ENCODE peak calls at places on chromosomes 2 and 18, in four cellular contexts. J is kidney; D is CD8-positive, alpha-beta T cell; O is prostate gland. H is an unnamed sample.

GRCh38 chr18:24231773-24232735 is 93.2 kb downstream of the CABYR start:
- DNase-seq in J (no peak), D (no peak), O (peak; percentile 37), H (no peak)

GRCh38 chr2:205680903-205681302 is 1.4 kb upstream of the NRP2 start:
- DNase-seq in J (no peak), D (no peak), O (no peak), H (no peak)

GRCh38 chr2:241560883-241561474 is 2.4 kb downstream of the BOK start:
- DNase-seq in J (peak; percentile 82), D (no peak), O (peak; percentile 40), H (no peak)

GRCh38 chr2:66897181-66897580 is 462.3 kb downstream of the MEIS1 start:
- DNase-seq in J (no peak), D (no peak), O (no peak), H (no peak)

GRCh38 chr2:177724398-177725287 is 332.1 kb downstream of the AGPS start:
- DNase-seq in J (no peak), D (peak; percentile 13), O (peak; percentile 9), H (peak; percentile 38)

GRCh38 chr2:240930096-240930630 is 24.0 kb downstream of the CROCC2 start:
- DNase-seq in J (peak; percentile 65), D (no peak), O (no peak), H (no peak)

GRCh38 chr2:97267411-97268074 is 154.6 kb downstream of the ANKRD36 start:
- DNase-seq in J (peak; percentile 61), D (no peak), O (peak; percentile 4), H (peak; percentile 28)

GRCh38 chr18:62537946-62538345 is 15.1 kb downstream of the ZCCHC2 start:
- DNase-seq in J (no peak), D (no peak), O (no peak), H (no peak)

GRCh38 chr2:9164112-9164608 is 42.5 kb upstream of the ASAP2 start:
- DNase-seq in J (no peak), D (no peak), O (no peak), H (no peak)

GRCh38 chr2:97748397-97748796 is 35.0 kb downstream of the ZAP70 start:
- DNase-seq in J (peak; percentile 62), D (peak; percentile 56), O (no peak), H (no peak)

GRCh38 chr2:127820080-127820668 is 9.2 kb upstream of the WDR33 start:
- DNase-seq in J (no peak), D (no peak), O (no peak), H (no peak)

GRCh38 chr2:60873381-60873780 is 8.0 kb upstream of the REL start:
- DNase-seq in J (no peak), D (no peak), O (no peak), H (no peak)

GRCh38 chr2:3179208-3179607 is 198.4 kb downstream of the EIPR1 start:
- DNase-seq in J (no peak), D (no peak), O (no peak), H (no peak)

GRCh38 chr2:159046966-159047365 is 78.5 kb downstream of the TANC1 start:
- DNase-seq in J (no peak), D (no peak), O (no peak), H (no peak)

GRCh38 chr2:171217330-171217729 is 56.6 kb upstream of the TLK1 start:
- DNase-seq in J (no peak), D (no peak), O (no peak), H (no peak)

GRCh38 chr2:42141687-42142475 is 27.3 kb upstream of the EML4 start:
- DNase-seq in J (peak; percentile 80), D (no peak), O (peak; percentile 56), H (peak; percentile 63)

GRCh38 chr2:118774458-118775133 is 72.9 kb downstream of the EN1 start:
- DNase-seq in J (peak; percentile 74), D (no peak), O (no peak), H (no peak)

GRCh38 chr2:238097201-238097987 is 2.7 kb upstream of the ESPNL start:
- DNase-seq in J (peak; percentile 56), D (no peak), O (no peak), H (no peak)

GRCh38 chr2:88658890-88659881 is 31.9 kb upstream of the EIF2AK3 start:
- DNase-seq in J (no peak), D (no peak), O (peak; percentile 10), H (no peak)

GRCh38 chr2:200408428-200409311 is 101.2 kb downstream of the KCTD18 start:
- DNase-seq in J (peak; percentile 71), D (no peak), O (no peak), H (no peak)

GRCh38 chr2:215498411-215498810 is 62.5 kb upstream of the FN1 start:
- DNase-seq in J (no peak), D (no peak), O (peak; percentile 30), H (no peak)

GRCh38 chr18:76518073-76518472 is 23.0 kb upstream of the ZNF516 start:
- DNase-seq in J (no peak), D (no peak), O (no peak), H (no peak)

GRCh38 chr2:60463249-60463648 is 90.2 kb downstream of the BCL11A start:
- DNase-seq in J (no peak), D (no peak), O (no peak), H (no peak)

GRCh38 chr18:61703508-61703907 is 189.3 kb downstream of the RNF152 start:
- DNase-seq in J (no peak), D (no peak), O (no peak), H (no peak)

GRCh38 chr2:198203306-198203705 is 398.9 kb downstream of the PLCL1 start:
- DNase-seq in J (no peak), D (no peak), O (no peak), H (no peak)

GRCh38 chr18:60624207-60624606 is 251.6 kb upstream of the MC4R start:
- DNase-seq in J (no peak), D (no peak), O (no peak), H (no peak)

GRCh38 chr2:85445316-85446295 is 27.1 kb downstream of the SH2D6 start:
- DNase-seq in J (peak; percentile 83), D (no peak), O (no peak), H (no peak)

GRCh38 chr2:236576053-236576452 is 6.4 kb downstream of the ACKR3 start:
- DNase-seq in J (no peak), D (no peak), O (no peak), H (no peak)

GRCh38 chr2:227228061-227228667 is 63.7 kb downstream of the COL4A3 start:
- DNase-seq in J (peak; percentile 86), D (no peak), O (peak; percentile 63), H (peak; percentile 30)

GRCh38 chr2:2294183-2294675 is 36.8 kb downstream of the MYT1L start:
- DNase-seq in J (no peak), D (no peak), O (no peak), H (no peak)

GRCh38 chr2:128368437-128369125 is 49.9 kb upstream of the HS6ST1 start:
- DNase-seq in J (peak; percentile 52), D (no peak), O (no peak), H (no peak)

GRCh38 chr2:109125595-109126500 is 3.2 kb upstream of the SH3RF3 start:
- DNase-seq in J (no peak), D (no peak), O (no peak), H (no peak)

GRCh38 chr2:109128466-109129355 is at the start of gene SH3RF3:
- DNase-seq in J (peak; percentile 89), D (no peak), O (peak; percentile 12), H (peak; percentile 41)

GRCh38 chr2:109126501-109126860 is 2.5 kb upstream of the SH3RF3 start:
- DNase-seq in J (no peak), D (no peak), O (no peak), H (no peak)

GRCh38 chr2:109128048-109128465 is 948 bp upstream of the SH3RF3 start:
- DNase-seq in J (peak; percentile 92), D (peak; percentile 53), O (peak; percentile 58), H (peak; percentile 71)

DNA sequence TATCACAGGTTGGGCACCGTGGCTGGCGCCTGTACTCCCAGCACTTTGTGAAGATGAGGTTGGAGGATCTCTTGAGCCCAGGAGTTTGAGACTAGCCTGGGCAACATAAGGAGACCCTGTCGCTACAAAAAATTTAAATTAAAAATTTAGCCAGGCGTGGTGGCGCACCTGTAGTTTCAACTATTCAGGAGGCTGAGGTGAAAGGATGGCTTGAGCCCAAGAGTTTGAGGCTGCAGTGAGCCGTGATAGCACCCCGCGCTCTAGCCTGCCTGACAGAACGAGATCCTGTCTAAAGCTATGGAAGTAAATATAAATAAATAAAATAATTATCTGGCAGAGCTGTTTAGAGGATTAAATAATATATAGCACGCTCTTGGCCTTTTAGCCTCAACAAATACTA is 1.4 kb upstream of the SH3RF3 start:
- DNase-seq in J (no peak), D (no peak), O (no peak), H (no peak)
- H3K27ac ChIP-seq in J (no peak overlapping the region), D (peak overlapping the region; percentile 47), O (no peak overlapping the region), H (no peak overlapping the region)

GRCh38 chr2:222301296-222301997 is 2.6 kb upstream of the PAX3 start:
- DNase-seq in J (no peak), D (no peak), O (no peak), H (no peak)
- H3K9me3 ChIP-seq in J (no peaks in the 10 kb centered on the region), D (no peaks in the 10 kb centered on the region), O (no peaks in the 10 kb centered on the region), H (no peaks in the 10 kb centered on the region)

GRCh38 chr2:21043744-21044532 is at the start of gene APOB:
- DNase-seq in J (no peak), D (no peak), O (no peak), H (no peak)

GRCh38 chr2:21044694-21045371 is 960 bp upstream of the APOB start:
- DNase-seq in J (no peak), D (no peak), O (no peak), H (no peak)

GRCh38 chr2:21042958-21043743 is 722 bp downstream of the APOB start:
- DNase-seq in J (peak; percentile 81), D (peak; percentile 40), O (peak; percentile 47), H (peak; percentile 58)

GRCh38 chr2:21050164-21050563 is 6.3 kb upstream of the APOB start:
- DNase-seq in J (no peak), D (no peak), O (no peak), H (no peak)

DNA sequence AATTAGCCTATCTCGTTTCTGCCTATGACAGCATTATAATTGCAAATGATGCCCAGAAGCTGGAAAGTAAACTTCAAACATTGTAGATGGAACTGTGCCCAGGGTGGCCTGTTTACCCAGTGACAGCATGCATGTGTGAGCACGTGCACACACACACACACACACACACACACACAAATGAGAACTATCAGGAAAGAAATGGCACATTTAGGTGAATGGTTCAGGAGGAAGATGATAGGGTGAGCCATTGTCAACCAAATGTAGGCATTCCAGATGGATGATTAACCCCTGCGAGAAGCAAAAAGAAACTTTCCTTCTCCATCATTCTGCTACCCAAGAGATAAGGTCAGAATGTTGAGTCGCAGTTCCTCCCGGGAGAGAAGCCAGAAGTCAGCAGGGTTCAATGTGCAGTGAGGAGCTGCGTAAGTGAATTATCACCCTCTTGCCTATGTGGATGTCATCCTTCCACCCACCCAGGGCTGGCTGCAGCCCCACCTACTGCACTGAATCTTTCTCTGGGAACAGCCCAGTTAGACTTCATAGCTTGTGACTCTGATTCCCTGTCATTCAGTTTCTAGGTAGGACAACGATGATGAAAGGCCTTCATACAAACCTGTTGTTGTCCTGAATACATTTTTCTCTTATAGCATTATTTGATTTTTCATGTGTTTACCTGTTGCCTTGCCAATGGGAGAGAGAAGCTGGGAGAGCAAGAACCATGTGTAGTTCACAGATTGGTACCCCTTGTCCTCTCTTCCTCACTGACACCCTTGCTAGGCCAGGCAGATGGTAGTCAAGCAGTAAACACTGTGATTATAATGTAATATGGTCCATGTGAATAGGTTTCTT is 3.5 kb upstream of the APOB start:
- DNase-seq in J (peak; percentile 76), D (no peak), O (peak; percentile 58), H (no peak)
- H3K27ac ChIP-seq in J (no peak overlapping the region), D (no peak overlapping the region), O (no peak overlapping the region), H (no peak overlapping the region)

DNA sequence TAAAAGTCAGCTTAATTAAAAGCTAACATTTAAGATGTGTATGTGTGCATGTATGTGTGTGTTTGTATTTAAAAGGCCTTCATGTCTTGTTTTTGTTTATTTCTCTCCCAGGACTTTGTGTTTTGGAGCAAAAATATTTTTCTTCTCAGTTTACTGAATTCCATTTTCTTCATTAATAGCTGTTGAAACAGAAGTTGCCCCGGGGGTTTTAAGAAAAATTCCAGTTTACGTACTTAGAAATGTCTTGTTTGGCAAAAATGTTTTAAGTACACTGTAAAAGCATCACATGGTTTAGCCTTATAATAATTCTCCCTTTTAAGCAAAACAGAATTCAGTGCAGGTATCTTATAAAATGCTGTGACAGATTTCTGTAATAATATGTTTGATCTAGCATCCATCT is 1233.0 kb upstream of the NRXN1 start:
- DNase-seq in J (no peak), D (no peak), O (no peak), H (no peak)
- H3K9me3 ChIP-seq in J (peaks cover 4% of the 10 kb centered on the region), D (no peaks in the 10 kb centered on the region), O (no peaks in the 10 kb centered on the region), H (no peaks in the 10 kb centered on the region)

H was measured in lung.